ENCODE peak calls at places on chromosomes 5 and 9, in six cellular contexts. One of them, this sample, is unnamed.
A peak's percentile ranks its signal among the peaks of the same experiment; 100 is the strongest.

GRCh38 chr5:167754501-167754941 is 536.9 kb upstream of the WWC1 start:
- DNase-seq in endothelial cell of umbilical vein: no peak
- DNase-seq in HepG2: no peak
- DNase-seq in K562: no peak
- DNase-seq in H1: no peak
- DNase-seq in A549: no peak
- DNase-seq in this sample: no peak

GRCh38 chr5:151739939-151740335 is 18.5 kb downstream of the ATOX1 start:
- DNase-seq in endothelial cell of umbilical vein: no peak
- DNase-seq in K562: no peak
- DNase-seq in HepG2: no peak
- DNase-seq in A549: peak; percentile 36
- DNase-seq in H1: no peak
- DNase-seq in this sample: no peak

GRCh38 chr9:114387678-114388431 is at the start of gene AKNA:
- DNase-seq in A549: no peak
- DNase-seq in HepG2: no peak
- DNase-seq in H1: no peak
- DNase-seq in K562: no peak
- DNase-seq in endothelial cell of umbilical vein: peak; percentile 86
- DNase-seq in this sample: peak; percentile 74

GRCh38 chr9:97910273-97910844 is 11.9 kb downstream of the TRMO start:
- DNase-seq in K562: no peak
- DNase-seq in H1: no peak
- DNase-seq in endothelial cell of umbilical vein: no peak
- DNase-seq in A549: no peak
- DNase-seq in HepG2: no peak
- DNase-seq in this sample: no peak

GRCh38 chr5:10704949-10705621 is 55.9 kb downstream of the DAP start:
- DNase-seq in endothelial cell of umbilical vein: peak; percentile 69
- DNase-seq in K562: peak; percentile 48
- DNase-seq in H1: no peak
- DNase-seq in HepG2: no peak
- DNase-seq in A549: no peak
- DNase-seq in this sample: no peak

GRCh38 chr5:56908942-56909293 is 478 bp upstream of the SETD9 start:
- DNase-seq in A549: no peak
- DNase-seq in endothelial cell of umbilical vein: no peak
- DNase-seq in K562: no peak
- DNase-seq in HepG2: no peak
- DNase-seq in H1: peak; percentile 7
- DNase-seq in this sample: peak; percentile 65

GRCh38 chr9:97863314-97863713 is 10.3 kb downstream of the FOXE1 start:
- DNase-seq in A549: no peak
- DNase-seq in endothelial cell of umbilical vein: no peak
- DNase-seq in HepG2: no peak
- DNase-seq in K562: no peak
- DNase-seq in H1: no peak
- DNase-seq in this sample: no peak

GRCh38 chr9:111176511-111176910 is 138.2 kb upstream of the LPAR1 start:
- DNase-seq in A549: no peak
- DNase-seq in K562: no peak
- DNase-seq in H1: no peak
- DNase-seq in endothelial cell of umbilical vein: no peak
- DNase-seq in HepG2: no peak
- DNase-seq in this sample: no peak

GRCh38 chr5:30324083-30324482 is 869.4 kb upstream of the CDH6 start:
- DNase-seq in endothelial cell of umbilical vein: no peak
- DNase-seq in K562: no peak
- DNase-seq in HepG2: no peak
- DNase-seq in A549: no peak
- DNase-seq in H1: no peak
- DNase-seq in this sample: peak; percentile 48

GRCh38 chr9:111621895-111622480 is 9.1 kb upstream of the DNAJC25 start:
- DNase-seq in H1: no peak
- DNase-seq in A549: peak; percentile 49
- DNase-seq in endothelial cell of umbilical vein: peak; percentile 68
- DNase-seq in K562: peak; percentile 35
- DNase-seq in HepG2: peak; percentile 47
- DNase-seq in this sample: peak; percentile 41

GRCh38 chr5:122772446-122772845 is 2.4 kb upstream of the SNX2 start:
- DNase-seq in K562: no peak
- DNase-seq in HepG2: peak; percentile 32
- DNase-seq in A549: no peak
- DNase-seq in endothelial cell of umbilical vein: no peak
- DNase-seq in H1: no peak
- DNase-seq in this sample: no peak

GRCh38 chr9:125829743-125830142 is 82.6 kb downstream of the PBX3 start:
- DNase-seq in endothelial cell of umbilical vein: peak; percentile 50
- DNase-seq in H1: no peak
- DNase-seq in A549: no peak
- DNase-seq in HepG2: no peak
- DNase-seq in K562: no peak
- DNase-seq in this sample: no peak
- TF ChIP-seq JUN in endothelial cell of umbilical vein: no peak
- TF ChIP-seq JUN in H1: no peak
- TF ChIP-seq JUN in A549: no peak
- TF ChIP-seq JUN in HepG2: no peak
- TF ChIP-seq JUN in K562: no peak
- TF ChIP-seq JUN in this sample: no peak

DNA sequence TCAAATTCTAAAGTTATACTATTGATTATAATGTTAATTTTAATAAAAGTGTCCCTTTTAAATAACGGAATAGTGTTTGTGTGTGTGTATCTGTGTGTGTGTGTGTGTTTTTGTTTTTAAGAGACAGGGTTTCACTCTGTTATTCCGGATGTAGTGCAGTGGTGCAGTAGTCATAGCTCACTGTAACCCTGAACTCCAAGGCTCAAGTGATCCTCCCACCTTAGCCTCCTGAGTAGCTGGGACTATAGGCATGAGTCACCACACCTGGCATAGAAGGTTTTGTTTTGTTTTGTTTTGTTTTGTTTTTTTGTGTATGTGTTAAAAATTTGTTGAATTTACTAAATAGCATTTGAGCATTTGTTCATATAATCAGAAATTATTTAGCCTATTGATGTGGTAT is 64.6 kb downstream of the YTHDC2 start:
- DNase-seq in HepG2: no peak
- DNase-seq in endothelial cell of umbilical vein: no peak
- DNase-seq in H1: no peak
- DNase-seq in A549: no peak
- DNase-seq in K562: no peak
- DNase-seq in this sample: no peak
- TF ChIP-seq JUN in HepG2: no peak
- TF ChIP-seq JUN in endothelial cell of umbilical vein: no peak
- TF ChIP-seq JUN in H1: no peak
- TF ChIP-seq JUN in A549: no peak
- TF ChIP-seq JUN in K562: no peak
- TF ChIP-seq JUN in this sample: no peak

DNA sequence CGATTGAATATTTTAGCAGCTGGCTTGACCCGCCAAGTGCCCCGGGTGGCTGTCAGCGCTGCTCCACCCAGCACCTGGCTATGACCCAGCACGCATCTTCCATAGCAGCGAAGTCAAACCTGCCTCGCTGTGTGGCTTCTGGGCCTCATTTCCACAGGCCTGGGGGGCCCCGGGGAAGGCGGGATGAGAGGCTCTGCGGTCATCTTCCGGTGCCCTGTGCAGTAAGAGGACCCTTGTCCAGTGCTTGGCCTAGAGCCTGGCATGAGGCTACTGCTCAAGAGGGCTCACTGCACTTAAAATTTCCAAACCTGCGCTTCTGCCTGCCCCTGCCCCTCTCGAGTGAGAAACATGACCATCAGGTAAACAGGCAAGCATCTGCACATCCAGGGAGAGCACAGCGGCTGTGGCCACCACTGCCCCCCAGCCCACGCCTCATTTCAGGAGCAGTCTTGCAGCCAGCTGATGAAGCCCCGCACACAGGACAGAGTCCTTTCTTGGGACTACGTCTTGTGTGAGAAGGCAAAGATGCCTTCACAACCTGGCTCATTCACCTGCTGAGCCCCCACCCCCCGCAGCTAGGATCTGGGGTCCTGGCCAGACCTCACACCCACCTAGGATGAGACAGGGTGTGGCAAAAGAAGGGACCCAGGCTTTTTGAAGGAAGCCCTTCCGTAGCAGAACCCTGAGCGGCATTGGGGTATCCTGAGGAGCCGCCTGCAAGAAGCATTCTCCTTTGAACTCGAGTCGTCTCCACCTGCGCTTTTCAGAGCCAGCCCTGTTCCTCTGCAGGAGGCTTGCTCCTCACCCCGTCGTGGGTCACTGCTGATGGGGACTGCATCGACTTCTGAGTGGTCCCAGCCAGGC is 69.4 kb upstream of the UNC5A start:
- DNase-seq in endothelial cell of umbilical vein: no peak
- DNase-seq in HepG2: no peak
- DNase-seq in A549: no peak
- DNase-seq in H1: no peak
- DNase-seq in K562: no peak
- DNase-seq in this sample: no peak
- TF ChIP-seq JUN in endothelial cell of umbilical vein: no peak
- TF ChIP-seq JUN in HepG2: no peak
- TF ChIP-seq JUN in A549: no peak
- TF ChIP-seq JUN in H1: no peak
- TF ChIP-seq JUN in K562: no peak
- TF ChIP-seq JUN in this sample: no peak

DNA sequence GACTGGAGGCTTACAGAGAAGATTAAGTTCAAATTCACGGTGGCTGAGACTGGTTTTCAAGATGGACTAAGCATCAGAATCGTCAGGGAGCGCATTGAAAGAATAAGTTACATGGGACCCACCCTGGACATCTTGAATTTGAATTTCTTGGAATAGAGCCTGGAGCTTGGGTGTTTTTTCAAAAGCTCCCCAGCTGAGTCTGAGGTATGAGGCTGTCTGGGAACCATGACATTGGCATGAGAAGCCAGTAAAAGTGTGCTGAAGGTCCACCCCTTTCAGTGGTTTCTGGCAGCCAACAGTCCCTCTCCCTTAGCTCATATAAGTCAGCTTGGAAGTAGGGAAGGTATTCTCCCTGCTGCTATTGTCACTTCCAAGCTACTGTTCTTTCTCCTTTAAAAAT is 97.8 kb downstream of the MAST4 start:
- DNase-seq in H1: no peak
- DNase-seq in endothelial cell of umbilical vein: no peak
- DNase-seq in K562: no peak
- DNase-seq in HepG2: no peak
- DNase-seq in A549: no peak
- DNase-seq in this sample: no peak
- TF ChIP-seq JUN in H1: no peak
- TF ChIP-seq JUN in endothelial cell of umbilical vein: no peak
- TF ChIP-seq JUN in K562: no peak
- TF ChIP-seq JUN in HepG2: no peak
- TF ChIP-seq JUN in A549: no peak
- TF ChIP-seq JUN in this sample: no peak

DNA sequence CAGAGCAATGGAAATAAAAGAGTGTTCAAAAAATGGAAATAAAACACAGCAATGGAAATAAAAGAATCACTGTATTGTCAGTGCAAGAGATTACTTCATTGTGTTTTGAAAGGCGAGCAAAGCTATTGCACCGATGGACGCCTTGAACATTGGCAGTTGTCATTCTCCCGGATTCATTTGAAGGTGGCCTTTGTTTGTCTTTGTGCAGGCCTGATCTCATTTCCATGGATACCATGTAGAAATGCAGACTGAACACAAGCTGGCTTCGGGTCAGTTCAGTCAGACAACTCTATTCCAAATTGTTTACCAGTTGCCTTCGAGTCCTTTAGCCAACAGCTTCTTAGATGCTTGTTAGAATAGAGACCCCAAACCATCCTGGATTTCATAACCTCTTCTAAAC is 8.3 kb downstream of the ITGA2 start:
- DNase-seq in A549: peak; percentile 18
- DNase-seq in H1: no peak
- DNase-seq in K562: no peak
- DNase-seq in endothelial cell of umbilical vein: peak; percentile 19
- DNase-seq in HepG2: peak; percentile 98
- DNase-seq in this sample: no peak
- TF ChIP-seq JUN in A549: no peak
- TF ChIP-seq JUN in H1: no peak
- TF ChIP-seq JUN in K562: no peak
- TF ChIP-seq JUN in endothelial cell of umbilical vein: no peak
- TF ChIP-seq JUN in HepG2: no peak
- TF ChIP-seq JUN in this sample: no peak

DNA sequence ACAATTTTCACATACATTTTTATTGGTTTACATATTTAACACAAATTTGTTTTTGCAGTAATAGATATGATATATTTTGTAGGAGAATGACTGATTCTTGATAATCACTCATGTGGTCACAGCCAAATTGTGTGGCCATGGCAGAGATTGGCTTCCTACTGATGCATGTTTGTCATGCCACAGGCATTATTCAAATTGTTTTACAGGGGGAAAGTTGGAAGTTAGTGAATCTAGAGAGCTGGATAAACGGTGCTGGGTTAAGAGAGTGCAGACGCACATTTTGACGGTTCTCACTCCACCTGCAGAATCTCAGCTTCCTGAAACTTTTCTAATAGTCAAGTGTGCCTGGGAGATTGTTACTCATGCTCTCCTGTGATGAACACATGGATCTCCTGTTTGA is 91.1 kb upstream of the FBN2 start:
- DNase-seq in H1: no peak
- DNase-seq in A549: no peak
- DNase-seq in HepG2: no peak
- DNase-seq in K562: no peak
- DNase-seq in endothelial cell of umbilical vein: no peak
- DNase-seq in this sample: no peak
- TF ChIP-seq JUN in H1: no peak
- TF ChIP-seq JUN in A549: no peak
- TF ChIP-seq JUN in HepG2: no peak
- TF ChIP-seq JUN in K562: no peak
- TF ChIP-seq JUN in endothelial cell of umbilical vein: no peak
- TF ChIP-seq JUN in this sample: no peak

GRCh38 chr9:3689555-3689954 is 163.8 kb upstream of the RFX3 start:
- DNase-seq in A549: no peak
- DNase-seq in HepG2: no peak
- DNase-seq in K562: no peak
- DNase-seq in endothelial cell of umbilical vein: no peak
- DNase-seq in H1: no peak
- DNase-seq in this sample: no peak

GRCh38 chr9:3696368-3696767 is 170.6 kb upstream of the RFX3 start:
- DNase-seq in K562: no peak
- DNase-seq in H1: peak; percentile 15
- DNase-seq in endothelial cell of umbilical vein: no peak
- DNase-seq in HepG2: no peak
- DNase-seq in A549: no peak
- DNase-seq in this sample: no peak

GRCh38 chr9:3687136-3687535 is 161.3 kb upstream of the RFX3 start:
- DNase-seq in endothelial cell of umbilical vein: no peak
- DNase-seq in HepG2: no peak
- DNase-seq in H1: no peak
- DNase-seq in K562: no peak
- DNase-seq in A549: no peak
- DNase-seq in this sample: no peak

GRCh38 chr9:3698531-3698930 is 172.7 kb upstream of the RFX3 start:
- DNase-seq in HepG2: no peak
- DNase-seq in H1: no peak
- DNase-seq in K562: no peak
- DNase-seq in endothelial cell of umbilical vein: no peak
- DNase-seq in A549: no peak
- DNase-seq in this sample: no peak

GRCh38 chr9:3692606-3693005 is 166.8 kb upstream of the RFX3 start:
- DNase-seq in endothelial cell of umbilical vein: no peak
- DNase-seq in K562: no peak
- DNase-seq in HepG2: no peak
- DNase-seq in A549: no peak
- DNase-seq in H1: no peak
- DNase-seq in this sample: no peak
- TF ChIP-seq JUN in endothelial cell of umbilical vein: no peak
- TF ChIP-seq JUN in K562: no peak
- TF ChIP-seq JUN in HepG2: no peak
- TF ChIP-seq JUN in A549: no peak
- TF ChIP-seq JUN in H1: no peak
- TF ChIP-seq JUN in this sample: no peak